ENCODE peak calls at places on chromosome 18, in six cellular contexts. X, M, D, I, Y and L are unnamed samples.

GRCh38 chr18:51032193-51032592 is 2.2 kb downstream of the SMAD4 start:
- DNase-seq in M (no peak), X (no peak), Y (no peak), I (no peak), D (no peak), L (no peak)

GRCh38 chr18:27715751-27716150 is 461.2 kb downstream of the CDH2 start:
- DNase-seq in X (no peak), M (no peak), Y (no peak), D (no peak), I (no peak), L (no peak)

GRCh38 chr18:76131738-76132137 is 363.3 kb downstream of the ZNF516 start:
- DNase-seq in Y (no peak), M (no peak), X (no peak), D (no peak), I (no peak), L (no peak)

GRCh38 chr18:79558196-79559120 is 121.1 kb upstream of the CTDP1 start:
- DNase-seq in D (no peak), M (no peak), I (no peak), Y (peak; percentile 8), X (no peak), L (peak; percentile 9)

GRCh38 chr18:61865466-61866165 is 27.2 kb downstream of the RNF152 start:
- DNase-seq in I (no peak), Y (no peak), D (no peak), M (no peak), X (no peak), L (no peak)

GRCh38 chr18:37450434-37451133 is 115.0 kb downstream of the CELF4 start:
- DNase-seq in M (no peak), X (no peak), D (no peak), Y (peak; percentile 40), I (no peak), L (peak; percentile 86)

GRCh38 chr18:40096675-40097074 is 1858.4 kb upstream of the PIK3C3 start:
- DNase-seq in D (no peak), M (no peak), I (no peak), Y (no peak), X (no peak), L (no peak)

GRCh38 chr18:79503406-79503805 is 107.7 kb downstream of the NFATC1 start:
- DNase-seq in Y (peak; percentile 6), D (no peak), X (no peak), I (no peak), M (no peak), L (no peak)

GRCh38 chr18:48680871-48681270 is 142.0 kb downstream of the CTIF start:
- DNase-seq in D (no peak), Y (peak; percentile 60), M (no peak), I (no peak), X (no peak), L (no peak)

GRCh38 chr18:57426187-57426586 is 9.0 kb upstream of the ONECUT2 start:
- DNase-seq in I (no peak), M (no peak), Y (no peak), X (no peak), D (no peak), L (no peak)

GRCh38 chr18:65659912-65660311 is 90.9 kb upstream of the CDH7 start:
- DNase-seq in I (no peak), X (no peak), Y (no peak), D (no peak), M (no peak), L (no peak)

GRCh38 chr18:37438417-37439180 is 127.0 kb downstream of the CELF4 start:
- DNase-seq in X (no peak), M (no peak), I (no peak), D (no peak), Y (no peak), L (no peak)

GRCh38 chr18:49178736-49179135 is 228.0 kb upstream of the SMAD7 start:
- DNase-seq in X (no peak), Y (no peak), D (peak; percentile 19), M (no peak), I (peak; percentile 20), L (no peak)

GRCh38 chr18:47484068-47484467 is 232.6 kb upstream of the SKOR2 start:
- DNase-seq in M (no peak), D (no peak), X (no peak), Y (no peak), I (no peak), L (no peak)

GRCh38 chr18:61209802-61210201 is 123.4 kb upstream of the CDH20 start:
- DNase-seq in M (no peak), Y (no peak), D (no peak), X (no peak), I (no peak), L (no peak)

GRCh38 chr18:7856099-7856498 is 289.0 kb downstream of the PTPRM start:
- DNase-seq in X (no peak), D (no peak), M (no peak), Y (no peak), I (no peak), L (no peak)

GRCh38 chr18:49055787-49056186 is 105.0 kb upstream of the SMAD7 start:
- DNase-seq in M (peak; percentile 34), X (peak; percentile 57), D (no peak), Y (peak; percentile 41), I (no peak), L (no peak)

GRCh38 chr18:45755936-45756335 is 32.0 kb downstream of the SLC14A1 start:
- DNase-seq in D (no peak), X (no peak), I (peak; percentile 20), M (no peak), Y (no peak), L (no peak)

GRCh38 chr18:31684279-31685096 is at the start of gene B4GALT6:
- DNase-seq in D (no peak), X (peak; percentile 26), I (peak; percentile 74), Y (no peak), M (peak; percentile 58), L (no peak)

GRCh38 chr18:77222464-77222863 is 27.2 kb upstream of the GALR1 start:
- DNase-seq in Y (no peak), I (no peak), M (no peak), X (no peak), D (no peak), L (no peak)

GRCh38 chr18:33697498-33697897 is 119.5 kb downstream of the ASXL3 start:
- DNase-seq in D (no peak), X (no peak), Y (no peak), M (no peak), I (no peak), L (no peak)

GRCh38 chr18:74252032-74252380 is 39.8 kb downstream of the CYB5A start:
- DNase-seq in Y (no peak), X (no peak), M (no peak), D (no peak), I (no peak), L (no peak)

GRCh38 chr18:77776104-77776503 is 526.5 kb downstream of the GALR1 start:
- DNase-seq in D (no peak), Y (no peak), M (no peak), I (no peak), X (no peak), L (no peak)

GRCh38 chr18:51135795-51136194 is 61.7 kb downstream of the MEX3C start:
- DNase-seq in X (no peak), D (peak; percentile 13), I (no peak), Y (no peak), M (no peak), L (no peak)

GRCh38 chr18:78893396-78894305 is 86.0 kb upstream of the SALL3 start:
- DNase-seq in X (no peak), M (no peak), D (no peak), I (no peak), Y (no peak), L (no peak)

GRCh38 chr18:63131944-63132818 is 187.4 kb downstream of the BCL2 start:
- DNase-seq in I (no peak), Y (no peak), M (no peak), D (no peak), X (no peak), L (no peak)

GRCh38 chr18:63131106-63131943 is 188.2 kb downstream of the BCL2 start:
- DNase-seq in I (peak; percentile 48), D (no peak), X (peak; percentile 27), Y (peak; percentile 51), M (no peak), L (peak; percentile 80)

GRCh38 chr18:63130176-63130575 is 189.4 kb downstream of the BCL2 start:
- DNase-seq in M (no peak), Y (no peak), X (no peak), D (no peak), I (no peak), L (no peak)

GRCh38 chr18:63135101-63135500 is 184.5 kb downstream of the BCL2 start:
- DNase-seq in Y (no peak), I (no peak), D (no peak), M (no peak), X (no peak), L (no peak)

GRCh38 chr18:63132819-63133200 is 186.8 kb downstream of the BCL2 start:
- DNase-seq in Y (no peak), X (no peak), I (no peak), D (no peak), M (no peak), L (no peak)
- TF ChIP-seq POLR2A in Y (no peak), X (no peak), I (no peak), D (no peak), M (no peak), L (no peak)

GRCh38 chr18:12049983-12050811 is 43.4 kb upstream of the ANKRD62 start:
- DNase-seq in M (no peak), I (no peak), Y (no peak), D (no peak), X (no peak), L (no peak)

GRCh38 chr18:12056034-12056883 is 37.4 kb upstream of the ANKRD62 start:
- DNase-seq in D (no peak), X (no peak), M (no peak), Y (no peak), I (no peak), L (no peak)

GRCh38 chr18:12056884-12057402 is 36.7 kb upstream of the ANKRD62 start:
- DNase-seq in M (no peak), D (no peak), X (no peak), Y (no peak), I (no peak), L (no peak)

GRCh38 chr18:12052866-12053265 is 40.8 kb upstream of the ANKRD62 start:
- DNase-seq in X (no peak), D (no peak), I (no peak), Y (no peak), M (no peak), L (no peak)

DNA sequence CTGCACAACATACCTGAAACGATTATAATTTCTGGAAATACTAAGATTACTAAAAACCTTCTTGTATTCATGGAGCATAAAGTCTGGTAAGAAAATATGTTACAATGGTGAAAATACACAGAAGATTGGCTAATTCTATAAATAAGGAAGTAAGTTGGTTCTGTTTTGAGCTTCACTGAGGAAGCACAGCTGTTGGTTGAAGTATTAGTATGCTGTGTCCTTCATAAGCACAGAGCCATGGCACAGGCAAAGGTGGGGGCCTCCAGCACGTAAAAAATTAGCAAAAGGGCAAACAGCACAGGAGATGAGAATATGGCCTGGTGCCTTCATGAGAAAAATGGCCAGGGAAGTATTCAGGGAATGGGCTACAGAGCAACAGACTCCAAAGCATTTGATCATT is 40.3 kb upstream of the ANKRD62 start:
- DNase-seq in Y (no peak), X (no peak), D (no peak), I (no peak), M (no peak), L (no peak)
- TF ChIP-seq POLR2A in Y (no peak), X (no peak), D (no peak), I (no peak), M (no peak), L (no peak)

GRCh38 chr18:13361422-13361821 is 142.9 kb downstream of the LDLRAD4 start:
- DNase-seq in Y (no peak), X (no peak), D (no peak), M (no peak), I (no peak), L (no peak)
- TF ChIP-seq POLR2A in Y (no peak), X (no peak), D (no peak), M (no peak), I (no peak), L (no peak)

GRCh38 chr18:23994361-23994902 is 20.1 kb upstream of the TTC39C start:
- DNase-seq in X (peak; percentile 15), I (no peak), M (no peak), D (peak; percentile 18), Y (peak; percentile 44), L (peak; percentile 56)
- TF ChIP-seq POLR2A in X (no peak), I (no peak), M (peak; percentile 90), D (no peak), Y (no peak), L (no peak)